ENCODE peak calls at places on chromosome 16, in seven cellular contexts. O, E, F, Y, Q, L and K are unnamed samples.

GRCh38 chr16:73154063-73154870 is 106.3 kb upstream of the ZFHX3 start:
- DNase-seq in L (no peak), Y (no peak), E (no peak), Q (peak; percentile 46), O (no peak), F (no peak), K (no peak)

GRCh38 chr16:57579361-57579665 is 36.9 kb downstream of the ADGRG5 start:
- DNase-seq in Y (peak; percentile 28), O (no peak), Q (no peak), E (peak; percentile 13), L (no peak), F (no peak), K (no peak)

GRCh38 chr16:58551496-58551895 is 36.2 kb downstream of the SETD6 start:
- DNase-seq in Y (no peak), E (no peak), Q (no peak), F (no peak), L (no peak), O (no peak), K (no peak)

GRCh38 chr16:7405166-7405565 is 72.5 kb downstream of the RBFOX1 start:
- DNase-seq in Q (peak; percentile 27), O (no peak), Y (no peak), L (no peak), F (no peak), E (no peak), K (no peak)

GRCh38 chr16:12868169-12868568 is 33.2 kb upstream of the SHISA9 start:
- DNase-seq in Q (no peak), F (no peak), O (no peak), L (peak; percentile 53), E (no peak), Y (no peak), K (no peak)

GRCh38 chr16:89193021-89193575 is 7.2 kb downstream of the SLC22A31 start:
- DNase-seq in L (peak; percentile 72), Q (peak; percentile 90), O (peak; percentile 86), E (no peak), F (peak; percentile 72), Y (peak; percentile 88), K (peak; percentile 36)

GRCh38 chr16:27436065-27436464 is 34.1 kb downstream of the IL21R start:
- DNase-seq in F (no peak), L (no peak), Y (peak; percentile 31), E (no peak), Q (no peak), O (no peak), K (no peak)

GRCh38 chr16:88461291-88462269 is 8.5 kb downstream of the ZFPM1 start:
- DNase-seq in Q (no peak), F (no peak), Y (no peak), L (no peak), O (no peak), E (no peak), K (no peak)

GRCh38 chr16:52873997-52874500 is 178.6 kb downstream of the CHD9NB start:
- DNase-seq in F (no peak), Q (no peak), L (no peak), Y (no peak), E (no peak), O (no peak), K (no peak)

GRCh38 chr16:78684040-78684611 is 584.7 kb downstream of the WWOX start:
- DNase-seq in L (no peak), Q (no peak), F (no peak), E (peak; percentile 89), O (peak; percentile 43), Y (no peak), K (peak; percentile 99)

GRCh38 chr16:68272501-68273209 is 8.3 kb downstream of the SLC7A6 start:
- DNase-seq in L (peak; percentile 82), Q (no peak), O (no peak), F (peak; percentile 82), E (no peak), Y (no peak), K (no peak)

GRCh38 chr16:17567455-17567854 is 96.7 kb upstream of the XYLT1 start:
- DNase-seq in Y (no peak), Q (no peak), E (no peak), L (no peak), O (no peak), F (no peak), K (no peak)

GRCh38 chr16:65967376-65967775 is 399.1 kb upstream of the CDH5 start:
- DNase-seq in L (no peak), E (no peak), F (no peak), O (peak; percentile 45), Y (no peak), Q (no peak), K (no peak)

GRCh38 chr16:24188143-24188542 is 68.0 kb upstream of the CACNG3 start:
- DNase-seq in Q (no peak), F (no peak), E (no peak), O (no peak), L (no peak), Y (no peak), K (no peak)

GRCh38 chr16:85659805-85660511 is 28.8 kb downstream of the GINS2 start:
- DNase-seq in E (no peak), O (peak; percentile 41), F (peak; percentile 38), Y (peak; percentile 74), L (peak; percentile 69), Q (no peak), K (no peak)

GRCh38 chr16:56506941-56507340 is 12.9 kb downstream of the BBS2 start:
- DNase-seq in E (no peak), F (no peak), Y (no peak), Q (no peak), L (no peak), O (peak; percentile 80), K (no peak)

GRCh38 chr16:7716924-7717323 is 384.3 kb downstream of the RBFOX1 start:
- DNase-seq in Q (no peak), Y (no peak), O (no peak), L (no peak), F (no peak), E (no peak), K (no peak)

GRCh38 chr16:69921125-69921524 is 30.0 kb upstream of the CLEC18A start:
- DNase-seq in F (no peak), O (peak; percentile 28), E (no peak), Q (no peak), L (no peak), Y (no peak), K (no peak)

GRCh38 chr16:64121473-64121872 is 1000.4 kb downstream of the CDH11 start:
- DNase-seq in Y (no peak), O (peak; percentile 64), E (no peak), Q (no peak), L (no peak), F (no peak), K (peak; percentile 13)

GRCh38 chr16:15482068-15482747 is 47.8 kb downstream of the BMERB1 start:
- DNase-seq in O (peak; percentile 99), F (no peak), L (no peak), E (no peak), Q (peak; percentile 88), Y (peak; percentile 80), K (peak; percentile 88)

GRCh38 chr16:81175325-81175891 is 63.1 kb upstream of the BCO1 start:
- DNase-seq in O (peak; percentile 84), Q (no peak), F (no peak), Y (no peak), L (no peak), E (no peak), K (peak; percentile 19)

GRCh38 chr16:70432800-70433455 is 6.0 kb downstream of the ST3GAL2 start:
- DNase-seq in E (peak; percentile 65), Q (no peak), Y (no peak), L (peak; percentile 89), O (no peak), F (no peak), K (no peak)

GRCh38 chr16:75248142-75248535 is 3.3 kb downstream of the BCAR1 start:
- DNase-seq in E (no peak), Q (no peak), F (no peak), O (no peak), L (no peak), Y (no peak), K (no peak)

GRCh38 chr16:87160752-87161337 is 156.3 kb downstream of the C16orf95 start:
- DNase-seq in O (no peak), Q (no peak), F (no peak), Y (no peak), E (no peak), L (no peak), K (peak; percentile 13)

DNA sequence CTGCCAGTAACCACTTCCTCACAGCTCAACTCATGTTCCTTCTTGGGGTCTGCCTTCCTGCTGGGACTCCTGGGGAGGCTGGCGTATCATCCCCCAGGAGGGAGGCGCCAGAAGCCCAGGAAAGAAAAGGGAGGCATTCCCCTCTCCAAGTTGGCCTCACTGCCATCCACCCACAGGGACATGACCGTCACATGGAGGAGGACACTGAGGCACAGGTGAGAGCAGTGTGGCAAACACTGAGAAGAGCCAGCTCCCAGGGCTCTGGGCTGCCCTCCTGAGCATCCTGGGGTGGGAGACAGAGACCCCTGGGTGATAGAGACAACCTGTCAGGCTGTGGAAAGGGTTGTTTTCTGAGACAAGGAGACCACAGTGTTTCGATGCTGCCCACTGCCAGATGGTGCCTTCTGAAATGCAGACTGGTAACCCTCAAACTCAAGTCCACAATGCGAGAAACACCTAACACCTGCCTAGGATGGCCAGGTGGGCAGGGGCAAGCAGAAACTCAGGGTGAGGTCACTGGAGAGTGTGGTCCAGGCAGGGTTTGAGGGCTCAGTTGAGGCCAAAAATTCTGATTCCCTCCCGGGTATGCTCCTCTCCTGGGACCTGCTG is 1722.1 kb downstream of the TP53TG3F start:
- DNase-seq in F (no peak), Q (no peak), Y (no peak), L (no peak), O (no peak), E (no peak), K (no peak)
- H3K9me3 ChIP-seq in F (peaks cover 9% of the 10 kb centered on the region), Q (no peaks in the 10 kb centered on the region), Y (peaks cover 5% of the 10 kb centered on the region), L (no peaks in the 10 kb centered on the region), O (peaks cover 33% of the 10 kb centered on the region), E (no peaks in the 10 kb centered on the region), K (no peaks in the 10 kb centered on the region)

GRCh38 chr16:35881654-35882053 is 2422.2 kb downstream of the TP53TG3F start:
- DNase-seq in O (no peak), F (no peak), L (no peak), E (no peak), Y (no peak), Q (no peak), K (no peak)
- H3K9me3 ChIP-seq in O (peaks cover 13% of the 10 kb centered on the region), F (peaks cover 21% of the 10 kb centered on the region), L (peaks cover 13% of the 10 kb centered on the region), E (no peaks in the 10 kb centered on the region), Y (no peaks in the 10 kb centered on the region), Q (no peaks in the 10 kb centered on the region), K (no peaks in the 10 kb centered on the region)

DNA sequence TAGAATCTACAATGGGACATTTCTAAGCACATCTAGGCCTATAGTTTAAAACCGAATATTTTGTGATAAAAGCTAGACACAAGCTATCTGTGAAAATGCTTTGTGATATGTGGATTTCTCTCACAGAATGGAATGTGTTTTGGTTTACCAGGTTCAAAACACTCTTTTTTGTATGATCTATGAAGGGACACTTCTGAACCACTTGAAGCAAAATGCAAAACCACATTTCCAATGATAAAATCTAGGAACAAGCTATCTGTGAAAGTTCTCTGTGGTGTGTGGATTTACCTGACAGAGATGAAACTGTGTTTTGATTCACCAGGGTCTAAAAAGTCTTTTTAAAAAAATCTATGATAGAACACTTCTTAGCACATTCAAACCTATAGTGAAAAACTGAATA is 2192.4 kb downstream of the TP53TG3F start:
- DNase-seq in Q (no peak), O (no peak), F (no peak), E (no peak), L (no peak), Y (no peak), K (no peak)
- H3K9me3 ChIP-seq in Q (no peaks in the 10 kb centered on the region), O (no peaks in the 10 kb centered on the region), F (peaks cover 13% of the 10 kb centered on the region), E (peaks cover 6% of the 10 kb centered on the region), L (peaks cover 18% of the 10 kb centered on the region), Y (no peaks in the 10 kb centered on the region), K (no peaks in the 10 kb centered on the region)

DNA sequence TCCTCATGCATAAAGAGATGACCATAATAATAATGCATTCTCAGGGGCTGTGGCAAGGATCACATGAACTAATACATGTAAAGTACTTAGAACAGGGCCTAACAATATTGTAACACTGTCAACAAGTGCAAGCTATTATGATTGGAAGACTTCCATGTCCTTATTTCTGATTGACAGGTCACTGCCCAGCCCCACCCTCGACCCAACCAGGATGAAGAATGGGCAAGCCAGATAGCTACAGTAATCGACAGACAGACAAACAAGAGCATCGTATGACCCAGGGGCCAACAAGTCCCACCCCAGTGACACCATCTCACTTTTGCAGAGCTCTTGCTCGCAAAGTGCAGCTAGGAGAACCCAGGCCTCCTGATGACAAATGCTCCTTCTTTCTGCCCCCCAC is 14.6 kb upstream of the MMP2 start:
- DNase-seq in L (no peak), Y (no peak), F (no peak), Q (no peak), O (no peak), E (no peak), K (no peak)
- H3K9me3 ChIP-seq in L (no peaks in the 10 kb centered on the region), Y (no peaks in the 10 kb centered on the region), F (no peaks in the 10 kb centered on the region), Q (no peaks in the 10 kb centered on the region), O (no peaks in the 10 kb centered on the region), E (no peaks in the 10 kb centered on the region), K (no peaks in the 10 kb centered on the region)